ENCODE peak calls at places on chromosomes 16 and 17, in nine cellular contexts. O is bronchial epithelial cell; U is right lobe of liver; J is pancreas; X is breast epithelium; E is CD8-positive, alpha-beta T cell; D is left ventricle myocardium inferior; F is dorsolateral prefrontal cortex; H is GM23338. Q is an unnamed sample.

GRCh38 chr17:30921544-30922196 is at the start of gene ADAP2:
- DNase-seq in O (peak), U (peak), J (peak), X (peak), E (no peak), D (peak), F (no peak), H (peak), Q (no peak)

GRCh38 chr17:62656446-62656845 is 29.0 kb downstream of the MRC2 start:
- DNase-seq in O (no peak), U (no peak), J (no peak), X (no peak), E (no peak), D (no peak), F (no peak), H (no peak), Q (no peak)

GRCh38 chr17:72282439-72283029 is 161.7 kb downstream of the SOX9 start:
- DNase-seq in O (no peak), U (no peak), J (no peak), X (no peak), E (no peak), D (no peak), F (no peak), H (no peak), Q (no peak)

GRCh38 chr16:51440096-51440495 is 289.0 kb upstream of the SALL1 start:
- DNase-seq in O (no peak), U (no peak), J (no peak), X (no peak), E (no peak), D (no peak), F (no peak), H (no peak), Q (no peak)

GRCh38 chr17:77471984-77472836 is 331.4 kb downstream of the SEC14L1 start:
- DNase-seq in O (peak), U (no peak), J (no peak), X (peak), E (no peak), D (no peak), F (no peak), H (peak), Q (peak)

GRCh38 chr17:68172461-68172954 is 75.3 kb upstream of the AMZ2 start:
- DNase-seq in O (peak), U (peak), J (peak), X (peak), E (peak), D (peak), F (no peak), H (peak), Q (peak)

GRCh38 chr17:47980516-47980915 is 9.6 kb downstream of the CDK5RAP3 start:
- DNase-seq in O (no peak), U (no peak), J (no peak), X (no peak), E (no peak), D (no peak), F (no peak), H (no peak), Q (no peak)

GRCh38 chr16:21300309-21301167 is 22.4 kb upstream of the CRYM start:
- DNase-seq in O (peak), U (peak), J (peak), X (peak), E (no peak), D (peak), F (peak), H (peak), Q (peak)

GRCh38 chr17:28724500-28725165 is 1.4 kb downstream of the TLCD1 start:
- DNase-seq in O (no peak), U (no peak), J (no peak), X (no peak), E (no peak), D (no peak), F (no peak), H (peak), Q (peak)

GRCh38 chr16:4489030-4489429 is 12.8 kb downstream of the HMOX2 start:
- DNase-seq in O (peak), U (no peak), J (no peak), X (no peak), E (no peak), D (no peak), F (no peak), H (no peak), Q (peak)

GRCh38 chr16:19522369-19523159 is 666 bp upstream of the GDE1 start:
- DNase-seq in O (no peak), U (no peak), J (no peak), X (no peak), E (no peak), D (no peak), F (no peak), H (peak), Q (no peak)

GRCh38 chr16:19639986-19640421 is 78.0 kb downstream of the KNOP1 start:
- DNase-seq in O (no peak), U (no peak), J (no peak), X (no peak), E (no peak), D (no peak), F (no peak), H (no peak), Q (no peak)

GRCh38 chr16:20323591-20324117 is 3.7 kb downstream of the GP2 start:
- DNase-seq in O (no peak), U (no peak), J (no peak), X (no peak), E (no peak), D (no peak), F (no peak), H (peak), Q (no peak)

GRCh38 chr16:14454391-14454790 is 175.7 kb downstream of the PARN start:
- DNase-seq in O (no peak), U (no peak), J (no peak), X (no peak), E (no peak), D (no peak), F (no peak), H (no peak), Q (peak)

GRCh38 chr16:17177242-17177967 is 293.4 kb downstream of the XYLT1 start:
- DNase-seq in O (peak), U (no peak), J (no peak), X (no peak), E (no peak), D (no peak), F (no peak), H (no peak), Q (peak)

GRCh38 chr17:17377071-17377487 is 73.9 kb downstream of the NT5M start:
- DNase-seq in O (no peak), U (no peak), J (no peak), X (peak), E (no peak), D (no peak), F (peak), H (no peak), Q (no peak)

GRCh38 chr16:59385953-59386352 is 651.8 kb upstream of the GOT2 start:
- DNase-seq in O (no peak), U (no peak), J (no peak), X (peak), E (no peak), D (no peak), F (no peak), H (no peak), Q (peak)

GRCh38 chr17:67139784-67140665 is 95.7 kb downstream of the CACNG1 start:
- DNase-seq in O (peak), U (no peak), J (peak), X (no peak), E (no peak), D (no peak), F (no peak), H (peak), Q (peak)

GRCh38 chr16:31248344-31248743 is 11.4 kb upstream of the ITGAM start:
- DNase-seq in O (peak), U (no peak), J (no peak), X (no peak), E (no peak), D (no peak), F (no peak), H (no peak), Q (no peak)

GRCh38 chr17:69505740-69506139 is 91.2 kb downstream of the MAP2K6 start:
- DNase-seq in O (no peak), U (no peak), J (no peak), X (no peak), E (no peak), D (no peak), F (no peak), H (no peak), Q (no peak)

GRCh38 chr17:69503711-69504110 is 89.2 kb downstream of the MAP2K6 start:
- DNase-seq in O (no peak), U (no peak), J (no peak), X (no peak), E (no peak), D (no peak), F (no peak), H (no peak), Q (no peak)

GRCh38 chr17:69508814-69509213 is 94.3 kb downstream of the MAP2K6 start:
- DNase-seq in O (no peak), U (no peak), J (no peak), X (no peak), E (no peak), D (no peak), F (no peak), H (no peak), Q (no peak)

GRCh38 chr17:69502488-69502887 is 88.0 kb downstream of the MAP2K6 start:
- DNase-seq in O (no peak), U (no peak), J (no peak), X (no peak), E (no peak), D (no peak), F (no peak), H (no peak), Q (no peak)

DNA sequence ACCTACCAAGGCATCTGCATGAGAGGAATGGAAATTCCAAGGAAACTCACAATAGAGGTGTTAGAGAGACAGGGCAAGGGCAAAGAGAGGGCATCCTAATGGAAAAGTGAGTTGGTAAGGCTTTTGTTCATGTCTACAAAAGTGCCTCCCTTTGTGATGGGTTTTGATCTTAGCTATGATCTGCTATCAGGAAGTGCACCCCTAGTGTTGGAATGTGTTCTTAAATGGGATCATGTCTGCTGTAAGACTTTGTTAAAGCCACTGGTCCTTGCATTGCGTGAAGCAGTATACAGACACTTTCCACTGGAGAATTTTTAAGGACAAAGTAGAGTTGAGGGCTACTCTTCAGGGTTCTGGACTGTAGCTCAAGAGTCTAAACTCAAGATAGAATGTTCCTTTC is 92.0 kb downstream of the MAP2K6 start:
- DNase-seq in O (peak), U (no peak), J (no peak), X (no peak), E (no peak), D (no peak), F (no peak), H (peak), Q (no peak)
- TF ChIP-seq CTCF in O (peak), U (peak), J (no peak), X (peak), E (no peak), D (peak), F (no peak), H (peak), Q (peak)

DNA sequence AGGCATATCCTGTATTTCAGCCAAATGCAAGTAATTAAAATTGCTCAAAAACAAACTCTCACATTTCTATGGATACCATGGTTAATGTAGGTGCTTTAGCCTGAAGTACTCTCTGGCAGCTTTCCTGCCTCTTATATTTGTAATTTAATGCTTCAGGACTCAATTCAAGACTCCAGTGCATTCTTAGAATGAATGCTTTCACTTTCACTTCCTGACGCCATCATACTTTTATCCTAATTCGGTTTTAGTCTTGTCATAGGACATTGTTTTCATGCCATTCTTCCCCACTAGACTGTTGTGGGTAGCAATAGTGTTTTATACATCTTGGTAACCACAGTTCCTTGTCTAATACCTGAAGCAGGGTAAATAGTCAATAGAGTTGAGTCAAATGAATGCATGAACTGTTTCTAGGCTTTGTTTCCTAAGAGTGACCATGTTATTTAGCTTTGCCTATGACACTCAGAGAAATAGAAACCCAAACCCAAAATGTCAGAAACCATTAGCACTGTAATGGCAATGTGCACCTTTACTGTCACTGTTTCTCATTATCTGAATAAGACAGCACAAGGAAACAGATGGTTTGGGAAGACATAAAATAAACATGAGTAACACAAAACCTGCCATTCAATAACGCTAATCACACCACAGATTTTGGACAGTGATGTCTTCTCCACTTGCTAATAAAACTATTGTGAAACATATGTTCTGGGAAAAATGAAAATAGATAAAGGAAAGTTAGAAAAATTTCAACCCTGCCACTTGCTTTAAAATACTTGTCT is 705.4 kb downstream of the CDH11 start:
- DNase-seq in O (peak), U (no peak), J (no peak), X (no peak), E (no peak), D (no peak), F (no peak), H (no peak), Q (peak)
- H3K4me3 ChIP-seq in O (peak), U (peak), J (no peak), X (peak), E (no peak), D (peak), F (peak), H (no peak), Q (peak)

DNA sequence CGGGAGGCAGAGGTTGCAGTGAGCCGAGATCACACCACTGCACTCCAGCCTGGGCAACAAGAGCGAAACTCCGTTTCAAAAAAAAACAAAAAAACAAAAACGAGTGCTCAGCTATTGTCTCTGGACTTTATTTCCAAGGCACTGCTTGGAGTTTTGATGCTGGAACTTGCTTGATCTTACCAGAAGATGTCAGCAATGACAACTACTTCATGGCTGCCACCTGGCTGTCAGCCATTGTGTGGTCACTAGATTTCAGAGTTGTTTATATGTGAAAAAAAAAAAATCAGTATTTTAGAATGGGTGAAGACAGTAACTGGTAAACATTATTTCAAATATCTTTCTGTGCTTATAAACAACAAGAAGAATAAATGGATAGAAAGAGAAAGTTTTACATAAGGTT is 26.3 kb upstream of the OR4D1 start:
- DNase-seq in O (peak), U (no peak), J (no peak), X (no peak), E (peak), D (no peak), F (no peak), H (peak), Q (peak)
- TF ChIP-seq CTCF in O (peak), U (no peak), J (no peak), X (no peak), E (peak), D (peak), F (peak), H (peak), Q (peak)

GRCh38 chr17:81556175-81556691 is 4.1 kb upstream of the FAAP100 start:
- DNase-seq in O (no peak), U (no peak), J (no peak), X (no peak), E (no peak), D (no peak), F (no peak), H (no peak), Q (no peak)
- H3K4me3 ChIP-seq in O (no peak), U (no peak), J (no peak), X (no peak), E (no peak), D (no peak), F (no peak), H (no peak), Q (no peak)

DNA sequence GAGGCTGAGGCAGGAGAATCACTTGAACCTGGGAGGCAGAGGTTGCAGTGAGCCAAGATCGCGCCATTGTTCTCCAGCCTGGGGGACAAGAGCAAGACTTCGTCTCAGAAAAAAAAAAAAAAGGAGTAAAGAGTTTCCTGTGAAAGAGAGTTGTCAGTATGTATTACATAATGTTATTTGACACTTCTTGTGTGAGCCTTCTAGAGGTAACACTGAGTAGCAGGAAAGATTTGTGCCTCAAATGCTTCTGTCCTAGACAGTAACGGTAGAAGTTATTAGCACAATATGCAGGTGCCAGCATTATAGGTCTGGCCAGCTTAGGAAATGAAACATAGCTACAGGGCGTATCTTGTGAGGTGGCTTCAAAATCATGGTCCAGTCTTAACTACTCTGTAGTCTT is 6.2 kb downstream of the RPS6KB1 start:
- DNase-seq in O (peak), U (no peak), J (no peak), X (peak), E (no peak), D (no peak), F (no peak), H (no peak), Q (no peak)
- TF ChIP-seq CTCF in O (peak), U (peak), J (no peak), X (no peak), E (no peak), D (peak), F (no peak), H (no peak), Q (no peak)

GRCh38 chr17:64497565-64498035 is 746 bp upstream of the POLG2 start:
- DNase-seq in O (no peak), U (no peak), J (no peak), X (no peak), E (no peak), D (no peak), F (no peak), H (no peak), Q (no peak)

GRCh38 chr17:64494121-64494520 is 2.7 kb downstream of the POLG2 start:
- DNase-seq in O (no peak), U (no peak), J (no peak), X (no peak), E (no peak), D (no peak), F (no peak), H (no peak), Q (no peak)

GRCh38 chr17:64498308-64499203 is 1.7 kb upstream of the POLG2 start:
- DNase-seq in O (no peak), U (no peak), J (no peak), X (no peak), E (no peak), D (no peak), F (no peak), H (no peak), Q (no peak)

GRCh38 chr17:64496348-64496785 is 487 bp downstream of the POLG2 start:
- DNase-seq in O (no peak), U (no peak), J (no peak), X (no peak), E (no peak), D (no peak), F (no peak), H (peak), Q (no peak)

DNA sequence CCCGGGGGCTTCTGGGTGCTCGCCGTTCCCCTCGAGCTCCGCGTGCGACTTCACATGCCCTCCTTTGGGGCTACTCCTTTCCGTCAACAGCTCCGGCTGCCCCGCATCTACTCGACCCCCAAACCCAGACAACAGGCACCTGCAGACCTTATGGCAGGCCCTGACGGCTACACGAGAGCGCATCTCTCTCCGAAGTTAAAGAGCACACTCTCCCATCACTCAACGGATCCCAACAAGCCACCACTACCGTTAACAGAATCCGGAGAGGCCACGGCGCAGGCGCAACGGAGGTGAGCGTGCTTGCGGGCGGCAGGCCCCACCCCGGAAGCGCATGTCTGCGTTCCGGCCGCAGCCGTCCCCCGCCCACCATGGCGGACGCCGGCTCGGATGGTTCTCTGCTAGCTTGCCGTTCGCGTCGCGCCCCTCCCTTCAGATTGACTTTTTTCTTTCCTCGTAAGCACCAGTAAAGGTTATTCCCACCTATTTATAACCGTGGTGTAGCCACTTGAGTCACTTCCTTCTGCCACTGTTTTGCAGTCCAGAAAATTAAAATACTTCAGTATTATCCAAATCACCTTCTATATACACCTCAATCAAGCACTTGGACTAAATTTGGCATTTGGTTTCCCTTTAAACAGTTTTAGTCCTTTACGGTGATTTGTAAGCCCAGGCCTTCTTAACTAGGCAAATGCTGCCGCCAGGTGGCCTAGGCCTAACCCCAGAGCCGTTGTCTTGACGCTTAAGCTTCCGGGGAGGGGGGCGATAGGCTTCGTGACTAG is at the start of gene POLG2:
- DNase-seq in O (peak), U (peak), J (peak), X (peak), E (peak), D (peak), F (peak), H (peak), Q (peak)
- H3K4me3 ChIP-seq in O (peak), U (peak), J (peak), X (peak), E (peak), D (peak), F (peak), H (peak), Q (peak)

GRCh38 chr16:70512456-70512855 is 10.9 kb downstream of the COG4 start:
- DNase-seq in O (peak), U (no peak), J (no peak), X (no peak), E (no peak), D (no peak), F (no peak), H (no peak), Q (no peak)

GRCh38 chr16:70511833-70512232 is 11.5 kb downstream of the COG4 start:
- DNase-seq in O (no peak), U (no peak), J (no peak), X (no peak), E (no peak), D (no peak), F (no peak), H (no peak), Q (no peak)

GRCh38 chr16:70510216-70510615 is 13.1 kb downstream of the COG4 start:
- DNase-seq in O (no peak), U (no peak), J (no peak), X (no peak), E (no peak), D (no peak), F (no peak), H (no peak), Q (no peak)

DNA sequence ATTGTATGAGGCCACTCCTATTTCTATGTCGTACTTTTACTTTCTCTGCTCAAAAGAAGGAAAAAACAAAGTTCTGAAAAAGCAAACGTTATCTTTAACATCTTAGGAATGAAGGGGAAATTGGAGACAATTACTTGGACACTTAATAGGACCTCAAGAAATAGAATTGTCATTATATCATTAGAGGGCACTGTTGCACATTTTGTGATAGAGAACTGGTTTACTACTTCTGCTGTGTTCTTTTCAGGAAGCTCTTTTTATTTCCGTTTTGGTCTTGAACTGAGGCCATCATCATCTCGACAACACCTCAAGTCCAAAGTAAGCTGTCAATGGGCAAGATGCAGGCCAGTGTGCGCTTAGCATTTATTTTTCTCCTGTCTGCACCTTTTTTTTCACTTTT is 14.6 kb downstream of the COG4 start:
- DNase-seq in O (peak), U (no peak), J (no peak), X (no peak), E (no peak), D (no peak), F (no peak), H (no peak), Q (no peak)
- TF ChIP-seq CTCF in O (peak), U (peak), J (no peak), X (no peak), E (no peak), D (peak), F (no peak), H (no peak), Q (peak)